ENCODE peak calls at places on chromosomes 5 and 9, in five cellular contexts. Y is NCI-H1105 treated with DMSO at 0.1 percent for 48 hours, N is NCI-H1694 treated with DMSO at 0.1 percent for 48 hours, M is M059J, B is stomach. T is an unnamed sample.

GRCh38 chr5:172172912-172173591 is 15.0 kb downstream of the STK10 start:
- DNase-seq in Y (no peak), N (no peak), M (peak), B (no peak), T (no peak)

GRCh38 chr5:36522746-36523065 is 83.7 kb upstream of the SLC1A3 start:
- DNase-seq in Y (no peak), N (no peak), M (no peak), B (no peak), T (no peak)

GRCh38 chr5:74309050-74309449 is 331.5 kb downstream of the ENC1 start:
- DNase-seq in Y (no peak), N (no peak), M (no peak), B (no peak), T (no peak)

GRCh38 chr9:36728651-36729520 is 156.2 kb downstream of the MELK start:
- DNase-seq in Y (peak), N (peak), M (peak), B (peak), T (peak)

GRCh38 chr9:84404095-84404686 is 63.6 kb upstream of the SLC28A3 start:
- DNase-seq in Y (no peak), N (no peak), M (peak), B (no peak), T (no peak)

GRCh38 chr9:31210982-31211570 is 1173.4 kb upstream of the ACO1 start:
- DNase-seq in Y (no peak), N (no peak), M (peak), B (no peak), T (peak)

GRCh38 chr9:130729145-130729544 is 35.6 kb downstream of the EXOSC2 start:
- DNase-seq in Y (no peak), N (no peak), M (peak), B (no peak), T (no peak)

GRCh38 chr5:158450761-158451160 is 591.8 kb upstream of the CLINT1 start:
- DNase-seq in Y (no peak), N (no peak), M (peak), B (no peak), T (peak)

GRCh38 chr5:1551426-1551825 is 27.7 kb upstream of the LPCAT1 start:
- DNase-seq in Y (no peak), N (no peak), M (no peak), B (no peak), T (no peak)

GRCh38 chr5:111834926-111835599 is 78.1 kb upstream of the NREP start:
- DNase-seq in Y (no peak), N (no peak), M (no peak), B (no peak), T (peak)

GRCh38 chr9:14788846-14789245 is 66.3 kb upstream of the CER1 start:
- DNase-seq in Y (no peak), N (no peak), M (no peak), B (no peak), T (no peak)

GRCh38 chr9:18429065-18429464 is 44.9 kb upstream of the ADAMTSL1 start:
- DNase-seq in Y (no peak), N (no peak), M (no peak), B (no peak), T (peak)

T was measured in fibroblast of lung.